ENCODE peak calls at places on chromosomes 3 and 15, in ten cellular contexts. K is ovary, V is fibroblast of pulmonary artery, L is fibroblast of mammary gland, R is A549, N is neural progenitor cell, T is uterus, W is astrocyte of the spinal cord, Q is HL-60, H is heart right ventricle. O is an unnamed sample.

GRCh38 chr3:44030690-44031344 is 210.9 kb upstream of the TOPAZ1 start:
- DNase-seq in R (no peak), W (peak; percentile 68), T (no peak), K (no peak), V (no peak), L (peak; percentile 72), H (no peak), N (no peak), Q (no peak), O (peak; percentile 52)

GRCh38 chr15:67862771-67863441 is 23.1 kb upstream of the RNU6-1 start:
- DNase-seq in L (no peak), K (no peak), N (no peak), V (no peak), H (no peak), R (no peak), T (no peak), W (no peak), Q (no peak), O (no peak)

GRCh38 chr3:167684389-167684993 is 30.7 kb upstream of the WDR49 start:
- DNase-seq in R (peak; percentile 6), T (no peak), V (peak; percentile 78), Q (peak; percentile 65), W (peak; percentile 71), K (peak; percentile 40), N (peak; percentile 78), H (peak; percentile 63), L (peak; percentile 68), O (peak; percentile 73)

GRCh38 chr15:46815765-46816164 is 901.5 kb upstream of the SEMA6D start:
- DNase-seq in K (no peak), T (no peak), L (no peak), N (no peak), H (peak; percentile 16), Q (no peak), W (no peak), V (no peak), R (no peak), O (no peak)

GRCh38 chr3:105649469-105649868 is 219.3 kb downstream of the CBLB start:
- DNase-seq in N (no peak), H (no peak), L (no peak), W (no peak), K (no peak), V (no peak), Q (no peak), T (no peak), R (no peak), O (no peak)

GRCh38 chr15:74127954-74128784 is 2.2 kb upstream of the ISLR2 start:
- DNase-seq in T (no peak), Q (no peak), W (no peak), V (peak; percentile 33), L (no peak), H (no peak), R (no peak), N (peak; percentile 54), K (no peak), O (no peak)

GRCh38 chr3:81910244-81910852 is 148.9 kb upstream of the GBE1 start:
- DNase-seq in Q (peak; percentile 42), K (no peak), V (peak; percentile 49), L (peak; percentile 41), N (peak; percentile 69), T (no peak), W (peak; percentile 46), R (peak; percentile 3), H (peak; percentile 16), O (peak; percentile 50)

GRCh38 chr3:168620854-168621253 is 525.1 kb upstream of the GOLIM4 start:
- DNase-seq in V (peak; percentile 28), R (peak; percentile 0), H (no peak), Q (peak; percentile 18), N (peak; percentile 71), T (no peak), L (peak; percentile 8), K (no peak), W (peak; percentile 22), O (no peak)

DNA sequence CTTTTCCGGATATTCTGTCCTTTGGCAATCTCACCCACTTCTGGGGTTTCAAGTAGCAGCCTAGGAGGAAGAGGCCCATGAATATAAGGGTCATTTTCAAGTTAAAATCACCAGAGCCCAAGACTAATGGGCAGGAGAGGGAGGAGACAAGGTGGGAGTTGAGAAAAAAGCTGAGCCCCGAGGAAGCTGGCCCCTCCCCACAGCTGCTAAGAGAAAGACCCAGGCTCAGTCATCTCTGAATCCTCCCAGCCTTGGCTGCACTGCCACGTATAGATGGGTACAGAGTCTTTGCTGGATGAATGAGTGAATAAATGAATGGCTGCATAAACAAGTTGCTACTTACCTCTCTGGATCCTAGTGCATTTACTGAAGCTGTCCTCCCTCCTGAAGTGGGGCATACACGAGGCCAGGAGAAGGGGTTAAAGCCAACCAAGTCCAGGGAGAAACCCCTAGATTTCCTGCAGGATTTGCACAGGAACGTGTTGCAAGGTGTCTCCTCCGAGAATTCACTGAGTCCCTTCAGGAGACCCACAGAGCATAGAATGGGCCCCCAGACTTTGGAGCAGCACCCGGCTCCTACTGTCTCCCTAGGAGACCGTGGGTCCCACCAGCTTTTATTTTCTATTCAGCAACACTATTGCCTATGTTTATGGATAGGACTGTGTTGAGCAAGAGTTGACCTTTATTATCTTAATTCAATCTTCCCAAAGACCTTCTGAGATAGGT is 100.8 kb upstream of the LIPC start:
- DNase-seq in K (no peak), W (no peak), T (no peak), L (peak; percentile 12), V (no peak), H (no peak), N (no peak), Q (peak; percentile 43), R (no peak), O (no peak)
- H3K4me3 ChIP-seq in K (no peak overlapping the region), W (no peak overlapping the region), T (no peak overlapping the region), L (no peak overlapping the region), V (peak overlapping the region; percentile 1), H (no peak overlapping the region), N (no peak overlapping the region), Q (peak overlapping the region; percentile 22), R (peak overlapping the region; percentile 1), O (no peak overlapping the region)

GRCh38 chr3:150956376-150956775 is 16.2 kb downstream of the CLRN1 start:
- DNase-seq in V (peak; percentile 50), R (no peak), H (no peak), K (no peak), W (peak; percentile 29), N (no peak), L (peak; percentile 69), Q (no peak), T (no peak), O (peak; percentile 44)

GRCh38 chr3:150960708-150961684 is 11.5 kb downstream of the CLRN1 start:
- DNase-seq in Q (no peak), T (no peak), W (no peak), V (no peak), N (no peak), K (no peak), L (no peak), H (no peak), R (no peak), O (no peak)

GRCh38 chr3:150965436-150965835 is 7.1 kb downstream of the CLRN1 start:
- DNase-seq in N (no peak), R (no peak), W (no peak), K (no peak), T (no peak), H (no peak), L (peak; percentile 41), V (no peak), Q (no peak), O (no peak)

GRCh38 chr3:150958694-150959093 is 13.8 kb downstream of the CLRN1 start:
- DNase-seq in W (no peak), L (no peak), R (no peak), T (no peak), V (no peak), H (no peak), N (no peak), K (no peak), Q (no peak), O (no peak)

GRCh38 chr3:150961949-150962348 is 10.6 kb downstream of the CLRN1 start:
- DNase-seq in L (no peak), T (no peak), W (no peak), N (no peak), V (no peak), Q (no peak), H (no peak), K (no peak), R (no peak), O (no peak)
- TF ChIP-seq CTCF in L (no peak), T (no peak), W (no peak), N (no peak), V (no peak), Q (no peak), H (no peak), K (no peak), R (no peak), O (no peak)

GRCh38 chr3:136713961-136714514 is 38.1 kb downstream of the STAG1 start:
- DNase-seq in T (no peak), L (no peak), Q (peak; percentile 94), H (no peak), R (no peak), V (no peak), N (no peak), W (no peak), K (no peak), O (no peak)

GRCh38 chr3:136711277-136711676 is 40.9 kb downstream of the STAG1 start:
- DNase-seq in N (no peak), V (no peak), L (no peak), T (no peak), Q (no peak), R (no peak), W (no peak), H (no peak), K (no peak), O (no peak)

GRCh38 chr3:136720091-136720490 is 32.1 kb downstream of the STAG1 start:
- DNase-seq in V (no peak), W (no peak), L (no peak), Q (no peak), T (no peak), N (no peak), K (no peak), R (no peak), H (no peak), O (no peak)

DNA sequence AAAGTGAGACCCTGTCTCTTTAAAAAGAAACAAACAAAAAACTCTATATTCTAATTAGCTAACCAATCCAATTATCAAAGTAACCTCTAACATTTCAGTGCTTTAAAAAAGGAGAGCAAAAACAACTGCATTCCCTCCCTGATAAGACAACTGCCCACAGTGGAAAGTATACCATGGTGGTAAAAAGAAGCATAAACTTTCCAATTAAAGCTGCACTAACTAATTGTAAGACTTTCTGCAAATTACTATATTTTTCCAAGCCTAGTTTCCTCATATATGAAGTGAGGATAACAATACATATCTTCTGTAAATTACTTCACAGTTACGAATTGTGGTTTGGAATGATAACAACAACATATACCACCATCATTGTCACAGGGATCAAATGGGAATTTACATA is 35.5 kb downstream of the STAG1 start:
- DNase-seq in Q (no peak), K (no peak), L (no peak), V (no peak), H (no peak), T (no peak), N (no peak), R (no peak), W (no peak), O (no peak)
- H3K4me3 ChIP-seq in Q (no peak overlapping the region), K (no peak overlapping the region), L (no peak overlapping the region), V (no peak overlapping the region), H (no peak overlapping the region), T (no peak overlapping the region), N (no peak overlapping the region), R (no peak overlapping the region), W (no peak overlapping the region), O (no peak overlapping the region)

GRCh38 chr3:152230367-152230766 is 38.4 kb upstream of the MBNL1 start:
- DNase-seq in N (no peak), R (no peak), L (no peak), H (no peak), K (no peak), T (no peak), Q (no peak), W (no peak), V (no peak), O (no peak)

GRCh38 chr3:152225176-152225575 is 43.6 kb upstream of the MBNL1 start:
- DNase-seq in Q (no peak), L (no peak), T (no peak), W (peak; percentile 36), H (no peak), K (no peak), R (no peak), N (no peak), V (no peak), O (peak; percentile 35)

GRCh38 chr3:152232001-152232400 is 36.7 kb upstream of the MBNL1 start:
- DNase-seq in K (no peak), N (no peak), H (no peak), T (no peak), Q (no peak), R (no peak), W (no peak), V (no peak), L (no peak), O (no peak)

GRCh38 chr3:152232679-152233078 is 36.0 kb upstream of the MBNL1 start:
- DNase-seq in N (no peak), Q (no peak), R (no peak), L (no peak), V (no peak), T (no peak), W (no peak), K (no peak), H (no peak), O (no peak)

GRCh38 chr3:152229692-152230091 is 39.0 kb upstream of the MBNL1 start:
- DNase-seq in K (no peak), W (no peak), H (no peak), R (no peak), T (no peak), V (no peak), L (no peak), N (peak; percentile 7), Q (no peak), O (no peak)
- TF ChIP-seq CTCF in K (no peak), W (no peak), H (peak; percentile 52), R (no peak), T (no peak), V (no peak), L (no peak), N (no peak), Q (no peak), O (no peak)